ENCODE peak calls at places on chromosomes 6 and 20, in seven cellular contexts. One of them, this sample, is unnamed.

GRCh38 chr6:15879372-15880261 is 216.8 kb upstream of the DTNBP1 start:
- DNase-seq in HepG2: no peak
- DNase-seq in SK-N-SH: peak; percentile 76
- DNase-seq in H1: no peak
- DNase-seq in K562: peak; percentile 48
- DNase-seq in GM12878: no peak
- DNase-seq in GM12892: peak; percentile 36
- DNase-seq in this sample: no peak

GRCh38 chr6:8658391-8658790 is 223.0 kb upstream of the SLC35B3 start:
- DNase-seq in HepG2: no peak
- DNase-seq in SK-N-SH: no peak
- DNase-seq in H1: no peak
- DNase-seq in K562: no peak
- DNase-seq in GM12878: no peak
- DNase-seq in GM12892: no peak
- DNase-seq in this sample: no peak

GRCh38 chr6:143279385-143279784 is 171.1 kb downstream of the ADAT2 start:
- DNase-seq in HepG2: peak; percentile 34
- DNase-seq in SK-N-SH: peak; percentile 27
- DNase-seq in H1: no peak
- DNase-seq in K562: peak; percentile 55
- DNase-seq in GM12878: no peak
- DNase-seq in GM12892: no peak
- DNase-seq in this sample: no peak

GRCh38 chr20:51492167-51493092 is 50.1 kb downstream of the NFATC2 start:
- DNase-seq in HepG2: no peak
- DNase-seq in SK-N-SH: no peak
- DNase-seq in H1: no peak
- DNase-seq in K562: peak; percentile 82
- DNase-seq in GM12878: no peak
- DNase-seq in GM12892: no peak
- DNase-seq in this sample: no peak

GRCh38 chr20:53019464-53019863 is 47.3 kb downstream of the TSHZ2 start:
- DNase-seq in HepG2: no peak
- DNase-seq in SK-N-SH: no peak
- DNase-seq in H1: no peak
- DNase-seq in K562: no peak
- DNase-seq in GM12878: no peak
- DNase-seq in GM12892: no peak
- DNase-seq in this sample: no peak

GRCh38 chr6:16322666-16323312 is 84.4 kb downstream of the GMPR start:
- DNase-seq in HepG2: no peak
- DNase-seq in SK-N-SH: no peak
- DNase-seq in H1: no peak
- DNase-seq in K562: peak; percentile 79
- DNase-seq in GM12878: no peak
- DNase-seq in GM12892: no peak
- DNase-seq in this sample: peak; percentile 59

GRCh38 chr6:169232507-169232931 is 21.1 kb downstream of the THBS2 start:
- DNase-seq in HepG2: no peak
- DNase-seq in SK-N-SH: no peak
- DNase-seq in H1: no peak
- DNase-seq in K562: no peak
- DNase-seq in GM12878: no peak
- DNase-seq in GM12892: no peak
- DNase-seq in this sample: no peak

GRCh38 chr6:1464796-1465348 is 75.5 kb downstream of the FOXF2 start:
- DNase-seq in HepG2: no peak
- DNase-seq in SK-N-SH: no peak
- DNase-seq in H1: no peak
- DNase-seq in K562: no peak
- DNase-seq in GM12878: no peak
- DNase-seq in GM12892: no peak
- DNase-seq in this sample: no peak

GRCh38 chr20:58017970-58018530 is 210.4 kb downstream of the ANKRD60 start:
- DNase-seq in HepG2: no peak
- DNase-seq in SK-N-SH: no peak
- DNase-seq in H1: no peak
- DNase-seq in K562: no peak
- DNase-seq in GM12878: no peak
- DNase-seq in GM12892: no peak
- DNase-seq in this sample: no peak

GRCh38 chr6:113995632-113996031 is 24.7 kb upstream of the HDAC2 start:
- DNase-seq in HepG2: peak; percentile 19
- DNase-seq in SK-N-SH: peak; percentile 35
- DNase-seq in H1: peak; percentile 44
- DNase-seq in K562: no peak
- DNase-seq in GM12878: no peak
- DNase-seq in GM12892: no peak
- DNase-seq in this sample: no peak

GRCh38 chr6:136236491-136237293 is 13.4 kb downstream of the MTFR2 start:
- DNase-seq in HepG2: no peak
- DNase-seq in SK-N-SH: no peak
- DNase-seq in H1: no peak
- DNase-seq in K562: peak; percentile 68
- DNase-seq in GM12878: no peak
- DNase-seq in GM12892: no peak
- DNase-seq in this sample: no peak

GRCh38 chr6:132391391-132392291 is 9.6 kb downstream of the MOXD1 start:
- DNase-seq in HepG2: no peak
- DNase-seq in SK-N-SH: no peak
- DNase-seq in H1: no peak
- DNase-seq in K562: no peak
- DNase-seq in GM12878: no peak
- DNase-seq in GM12892: no peak
- DNase-seq in this sample: no peak

GRCh38 chr6:15969236-15969778 is 159.6 kb upstream of the MYLIP start:
- DNase-seq in HepG2: no peak
- DNase-seq in SK-N-SH: no peak
- DNase-seq in H1: no peak
- DNase-seq in K562: no peak
- DNase-seq in GM12878: no peak
- DNase-seq in GM12892: no peak
- DNase-seq in this sample: no peak

GRCh38 chr6:113500221-113500620 is 356.9 kb upstream of the MARCKS start:
- DNase-seq in HepG2: no peak
- DNase-seq in SK-N-SH: no peak
- DNase-seq in H1: no peak
- DNase-seq in K562: no peak
- DNase-seq in GM12878: no peak
- DNase-seq in GM12892: no peak
- DNase-seq in this sample: no peak

GRCh38 chr6:56637640-56638039 is 5.0 kb downstream of the DST start:
- DNase-seq in HepG2: peak; percentile 67
- DNase-seq in SK-N-SH: peak; percentile 43
- DNase-seq in H1: no peak
- DNase-seq in K562: no peak
- DNase-seq in GM12878: peak; percentile 7
- DNase-seq in GM12892: no peak
- DNase-seq in this sample: no peak

GRCh38 chr6:6405031-6405430 is 84.6 kb upstream of the F13A1 start:
- DNase-seq in HepG2: peak; percentile 18
- DNase-seq in SK-N-SH: no peak
- DNase-seq in H1: no peak
- DNase-seq in K562: no peak
- DNase-seq in GM12878: no peak
- DNase-seq in GM12892: no peak
- DNase-seq in this sample: no peak

GRCh38 chr6:13488015-13488895 is 855 bp upstream of the GFOD1 start:
- DNase-seq in HepG2: no peak
- DNase-seq in SK-N-SH: peak; percentile 52
- DNase-seq in H1: no peak
- DNase-seq in K562: no peak
- DNase-seq in GM12878: no peak
- DNase-seq in GM12892: peak; percentile 27
- DNase-seq in this sample: peak; percentile 29

GRCh38 chr6:113351183-113351834 is 505.8 kb upstream of the MARCKS start:
- DNase-seq in HepG2: no peak
- DNase-seq in SK-N-SH: no peak
- DNase-seq in H1: no peak
- DNase-seq in K562: no peak
- DNase-seq in GM12878: no peak
- DNase-seq in GM12892: no peak
- DNase-seq in this sample: no peak

GRCh38 chr6:150567823-150568383 is 31.8 kb upstream of the PLEKHG1 start:
- DNase-seq in HepG2: no peak
- DNase-seq in SK-N-SH: no peak
- DNase-seq in H1: no peak
- DNase-seq in K562: no peak
- DNase-seq in GM12878: no peak
- DNase-seq in GM12892: no peak
- DNase-seq in this sample: no peak

GRCh38 chr20:45857836-45858250 is 429 bp downstream of the ZSWIM3 start:
- DNase-seq in HepG2: no peak
- DNase-seq in SK-N-SH: peak; percentile 66
- DNase-seq in H1: no peak
- DNase-seq in K562: peak; percentile 80
- DNase-seq in GM12878: peak; percentile 31
- DNase-seq in GM12892: peak; percentile 66
- DNase-seq in this sample: peak; percentile 39

GRCh38 chr20:53842301-53843099 is 227.9 kb downstream of the BCAS1 start:
- DNase-seq in HepG2: no peak
- DNase-seq in SK-N-SH: no peak
- DNase-seq in H1: no peak
- DNase-seq in K562: no peak
- DNase-seq in GM12878: peak; percentile 54
- DNase-seq in GM12892: no peak
- DNase-seq in this sample: no peak

GRCh38 chr20:22583773-22584629 is at the start of gene FOXA2:
- DNase-seq in HepG2: peak; percentile 93
- DNase-seq in SK-N-SH: no peak
- DNase-seq in H1: peak; percentile 69
- DNase-seq in K562: peak; percentile 48
- DNase-seq in GM12878: no peak
- DNase-seq in GM12892: no peak
- DNase-seq in this sample: no peak

GRCh38 chr6:131858765-131859490 is 51.1 kb downstream of the ENPP1 start:
- DNase-seq in HepG2: no peak
- DNase-seq in SK-N-SH: no peak
- DNase-seq in H1: no peak
- DNase-seq in K562: no peak
- DNase-seq in GM12878: no peak
- DNase-seq in GM12892: no peak
- DNase-seq in this sample: no peak

GRCh38 chr6:160438481-160438880 is 90.3 kb downstream of the SLC22A3 start:
- DNase-seq in HepG2: no peak
- DNase-seq in SK-N-SH: no peak
- DNase-seq in H1: no peak
- DNase-seq in K562: no peak
- DNase-seq in GM12878: no peak
- DNase-seq in GM12892: no peak
- DNase-seq in this sample: no peak

GRCh38 chr6:160437153-160437552 is 89.0 kb downstream of the SLC22A3 start:
- DNase-seq in HepG2: no peak
- DNase-seq in SK-N-SH: no peak
- DNase-seq in H1: no peak
- DNase-seq in K562: no peak
- DNase-seq in GM12878: no peak
- DNase-seq in GM12892: no peak
- DNase-seq in this sample: no peak

GRCh38 chr6:160431791-160432404 is 83.7 kb downstream of the SLC22A3 start:
- DNase-seq in HepG2: no peak
- DNase-seq in SK-N-SH: no peak
- DNase-seq in H1: no peak
- DNase-seq in K562: peak; percentile 70
- DNase-seq in GM12878: no peak
- DNase-seq in GM12892: no peak
- DNase-seq in this sample: no peak

GRCh38 chr6:160439751-160440150 is 91.6 kb downstream of the SLC22A3 start:
- DNase-seq in HepG2: no peak
- DNase-seq in SK-N-SH: no peak
- DNase-seq in H1: no peak
- DNase-seq in K562: no peak
- DNase-seq in GM12878: no peak
- DNase-seq in GM12892: no peak
- DNase-seq in this sample: no peak

GRCh38 chr6:160435935-160436334 is 87.8 kb downstream of the SLC22A3 start:
- DNase-seq in HepG2: no peak
- DNase-seq in SK-N-SH: no peak
- DNase-seq in H1: no peak
- DNase-seq in K562: no peak
- DNase-seq in GM12878: no peak
- DNase-seq in GM12892: no peak
- DNase-seq in this sample: no peak
- TF ChIP-seq TAF1 in HepG2: no peak
- TF ChIP-seq TAF1 in SK-N-SH: no peak
- TF ChIP-seq TAF1 in H1: no peak
- TF ChIP-seq TAF1 in K562: no peak
- TF ChIP-seq TAF1 in GM12878: no peak
- TF ChIP-seq TAF1 in GM12892: no peak
- TF ChIP-seq TAF1 in this sample: no peak

DNA sequence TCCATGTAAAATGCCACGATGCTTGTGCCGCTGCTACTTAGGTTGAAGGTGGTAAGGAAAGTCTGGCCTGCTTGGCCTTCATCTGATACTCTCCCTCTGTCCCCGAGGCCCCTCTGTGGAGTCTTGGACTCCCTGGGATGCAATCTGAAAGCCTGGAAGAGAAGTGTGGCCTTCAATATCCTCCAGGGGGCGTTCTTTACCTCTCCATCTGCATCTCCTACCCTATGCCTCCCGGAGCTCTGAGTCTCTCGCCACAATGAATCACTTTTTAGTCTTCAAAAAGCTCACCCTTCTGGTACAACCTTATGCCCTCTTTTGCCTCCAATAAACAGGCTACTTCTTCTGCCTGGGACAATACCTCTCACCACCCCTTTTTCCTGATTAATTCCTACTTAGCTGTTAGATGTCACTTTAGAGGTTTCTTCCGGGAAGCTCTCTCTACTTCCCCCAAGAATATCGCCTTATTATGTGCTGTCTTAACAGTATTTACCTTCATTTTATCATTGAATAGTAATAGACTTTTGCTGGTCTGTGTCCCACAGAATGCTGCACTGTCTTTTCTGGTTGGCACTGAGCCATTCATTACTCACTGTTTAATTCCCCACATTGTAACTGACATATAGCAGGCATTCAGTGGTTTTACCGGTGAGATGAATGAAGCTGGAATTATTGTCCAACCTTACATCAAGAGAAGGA is 13.9 kb upstream of the ATG5 start:
- DNase-seq in HepG2: peak; percentile 46
- DNase-seq in SK-N-SH: peak; percentile 75
- DNase-seq in H1: peak; percentile 72
- DNase-seq in K562: peak; percentile 58
- DNase-seq in GM12878: no peak
- DNase-seq in GM12892: peak; percentile 33
- DNase-seq in this sample: no peak
- TF ChIP-seq TAF1 in HepG2: no peak
- TF ChIP-seq TAF1 in SK-N-SH: no peak
- TF ChIP-seq TAF1 in H1: no peak
- TF ChIP-seq TAF1 in K562: no peak
- TF ChIP-seq TAF1 in GM12878: no peak
- TF ChIP-seq TAF1 in GM12892: no peak
- TF ChIP-seq TAF1 in this sample: no peak

GRCh38 chr6:74581681-74582080 is 624.2 kb downstream of the COL12A1 start:
- DNase-seq in HepG2: no peak
- DNase-seq in SK-N-SH: no peak
- DNase-seq in H1: no peak
- DNase-seq in K562: no peak
- DNase-seq in GM12878: no peak
- DNase-seq in GM12892: no peak
- DNase-seq in this sample: no peak
- TF ChIP-seq TAF1 in HepG2: no peak
- TF ChIP-seq TAF1 in SK-N-SH: no peak
- TF ChIP-seq TAF1 in H1: no peak
- TF ChIP-seq TAF1 in K562: no peak
- TF ChIP-seq TAF1 in GM12878: no peak
- TF ChIP-seq TAF1 in GM12892: no peak
- TF ChIP-seq TAF1 in this sample: no peak

GRCh38 chr20:61439251-61439650 is 187.2 kb downstream of the CDH4 start:
- DNase-seq in HepG2: no peak
- DNase-seq in SK-N-SH: no peak
- DNase-seq in H1: no peak
- DNase-seq in K562: no peak
- DNase-seq in GM12878: no peak
- DNase-seq in GM12892: no peak
- DNase-seq in this sample: no peak
- TF ChIP-seq TAF1 in HepG2: no peak
- TF ChIP-seq TAF1 in SK-N-SH: no peak
- TF ChIP-seq TAF1 in H1: no peak
- TF ChIP-seq TAF1 in K562: no peak
- TF ChIP-seq TAF1 in GM12878: no peak
- TF ChIP-seq TAF1 in GM12892: no peak
- TF ChIP-seq TAF1 in this sample: no peak

This sample was measured in GM12891.